ENCODE peak calls at places on chromosomes 13 and 19, in five cellular contexts. I is sigmoid colon, W is left ventricle myocardium inferior, Z is left lung, L is astrocyte. M is an unnamed sample.

GRCh38 chr13:50101590-50101989 is 86.3 kb downstream of the KCNRG start:
- DNase-seq in I (no peak), W (no peak), Z (no peak), L (no peak), M (no peak)

GRCh38 chr19:11281336-11282049 is 14.5 kb upstream of the TSPAN16 start:
- DNase-seq in I (no peak), W (no peak), Z (no peak), L (no peak), M (no peak)

GRCh38 chr13:89930861-89931260 is 1416.6 kb upstream of the MIR17HG start:
- DNase-seq in I (no peak), W (no peak), Z (no peak), L (no peak), M (no peak)

GRCh38 chr19:58361900-58362271 is 665 bp downstream of the ZNF497 start:
- DNase-seq in I (no peak), W (peak), Z (peak), L (peak), M (peak)

GRCh38 chr19:728011-728410 is 19.3 kb downstream of the PALM start:
- DNase-seq in I (no peak), W (peak), Z (no peak), L (no peak), M (peak)

GRCh38 chr19:50817941-50818858 is 5.4 kb downstream of the KLK1 start:
- DNase-seq in I (no peak), W (peak), Z (no peak), L (no peak), M (peak)

GRCh38 chr19:56071151-56071550 is 49.9 kb downstream of the ZNF787 start:
- DNase-seq in I (no peak), W (no peak), Z (no peak), L (no peak), M (no peak)

GRCh38 chr13:107374038-107374437 is 806.1 kb upstream of the ARGLU1 start:
- DNase-seq in I (no peak), W (no peak), Z (no peak), L (peak), M (no peak)

GRCh38 chr13:100657881-100658315 is 16.7 kb downstream of the TMTC4 start:
- DNase-seq in I (no peak), W (no peak), Z (no peak), L (no peak), M (no peak)

GRCh38 chr19:17866312-17867012 is 5.3 kb upstream of the SLC5A5 start:
- DNase-seq in I (no peak), W (no peak), Z (no peak), L (no peak), M (no peak)

GRCh38 chr19:55146648-55147218 is 2.3 kb downstream of the TNNT1 start:
- DNase-seq in I (no peak), W (no peak), Z (no peak), L (no peak), M (no peak)

GRCh38 chr19:10927691-10928562 is 512 bp downstream of the YIPF2 start:
- DNase-seq in I (no peak), W (no peak), Z (no peak), L (no peak), M (no peak)

GRCh38 chr19:55526216-55527196 is 10.4 kb downstream of the SBK2 start:
- DNase-seq in I (no peak), W (peak), Z (peak), L (peak), M (peak)

GRCh38 chr19:58330458-58330857 is 3.7 kb downstream of the ZSCAN22 start:
- DNase-seq in I (no peak), W (no peak), Z (no peak), L (peak), M (no peak)

GRCh38 chr13:52862358-52863206 is 14.1 kb upstream of the PCDH8 start:
- DNase-seq in I (no peak), W (no peak), Z (no peak), L (no peak), M (no peak)

GRCh38 chr13:30739646-30740642 is 4.6 kb downstream of the ALOX5AP start:
- DNase-seq in I (no peak), W (no peak), Z (no peak), L (peak), M (no peak)

GRCh38 chr13:49444517-49445395 is 682 bp downstream of the SETDB2 start:
- DNase-seq in I (no peak), W (no peak), Z (peak), L (peak), M (no peak)

GRCh38 chr19:13974073-13974472 is 21.8 kb downstream of the DCAF15 start:
- DNase-seq in I (no peak), W (no peak), Z (no peak), L (no peak), M (no peak)

GRCh38 chr13:91714726-91715334 is 316.4 kb downstream of the GPC5 start:
- DNase-seq in I (no peak), W (no peak), Z (no peak), L (no peak), M (no peak)

GRCh38 chr19:41098762-41099161 is 10.5 kb downstream of the CYP2A13 start:
- DNase-seq in I (no peak), W (no peak), Z (no peak), L (no peak), M (no peak)

GRCh38 chr13:98567140-98567539 is 9.8 kb downstream of the STK24 start:
- DNase-seq in I (peak), W (no peak), Z (no peak), L (no peak), M (no peak)

GRCh38 chr19:51550848-51551672 is 19.6 kb upstream of the SIGLEC6 start:
- DNase-seq in I (no peak), W (no peak), Z (no peak), L (no peak), M (no peak)

GRCh38 chr19:29535432-29535831 is 9.6 kb downstream of the VSTM2B start:
- DNase-seq in I (peak), W (no peak), Z (peak), L (no peak), M (no peak)

GRCh38 chr19:7554990-7555864 is 19.7 kb downstream of the PNPLA6 start:
- DNase-seq in I (no peak), W (no peak), Z (no peak), L (no peak), M (no peak)

GRCh38 chr19:4172861-4173473 is 9.4 kb downstream of the SIRT6 start:
- DNase-seq in I (no peak), W (peak), Z (peak), L (no peak), M (peak)

GRCh38 chr19:49712397-49712859 is 21.5 kb downstream of the CPT1C start:
- DNase-seq in I (peak), W (peak), Z (no peak), L (peak), M (peak)

GRCh38 chr19:18253716-18254115 is 20.5 kb downstream of the IQCN start:
- DNase-seq in I (no peak), W (no peak), Z (peak), L (no peak), M (no peak)

GRCh38 chr19:4732680-4733114 is 9.1 kb upstream of the DPP9 start:
- DNase-seq in I (peak), W (peak), Z (no peak), L (no peak), M (no peak)

GRCh38 chr13:33957497-33957905 is 139.6 kb downstream of the RFC3 start:
- DNase-seq in I (no peak), W (no peak), Z (no peak), L (no peak), M (no peak)

GRCh38 chr13:109790951-109791605 is 4.7 kb upstream of the IRS2 start:
- DNase-seq in I (no peak), W (no peak), Z (no peak), L (no peak), M (peak)

GRCh38 chr19:16899566-16900075 is 10.8 kb downstream of the F2RL3 start:
- DNase-seq in I (no peak), W (no peak), Z (no peak), L (no peak), M (no peak)

GRCh38 chr13:23069571-23069970 is 111.2 kb upstream of the SGCG start:
- DNase-seq in I (no peak), W (no peak), Z (no peak), L (peak), M (no peak)

GRCh38 chr13:36341718-36342117 is 4.5 kb downstream of the SPART start:
- DNase-seq in I (no peak), W (no peak), Z (no peak), L (peak), M (no peak)

GRCh38 chr13:37681295-37682032 is 82.9 kb upstream of the POSTN start:
- DNase-seq in I (no peak), W (no peak), Z (no peak), L (peak), M (no peak)

GRCh38 chr19:29596080-29596479 is 10.0 kb upstream of the POP4 start:
- DNase-seq in I (no peak), W (no peak), Z (no peak), L (no peak), M (no peak)

GRCh38 chr13:27730191-27730590 is 62.1 kb upstream of the GSX1 start:
- DNase-seq in I (no peak), W (no peak), Z (no peak), L (no peak), M (no peak)

DNA sequence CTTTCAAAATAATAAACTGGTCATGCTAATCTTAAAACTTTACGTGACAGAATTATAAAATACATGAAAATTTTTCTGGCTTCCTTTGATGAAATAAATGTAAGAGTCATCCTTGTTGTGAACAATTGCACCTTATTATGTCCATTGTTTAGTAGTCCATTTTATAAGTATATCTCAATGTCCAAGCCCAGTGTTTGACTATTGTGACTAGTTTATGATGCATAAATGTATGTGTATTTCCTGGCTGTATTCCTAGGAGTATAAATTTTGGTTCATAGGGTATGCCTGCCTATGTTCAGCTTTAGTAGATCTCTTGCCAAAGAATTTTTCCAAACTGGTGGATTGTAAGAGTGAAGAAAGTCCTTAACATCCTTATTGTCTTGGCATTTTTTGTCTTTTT is 2895.5 kb upstream of the PCDH20 start:
- DNase-seq in I (no peak), W (no peak), Z (no peak), L (no peak), M (no peak)
- H3K27ac ChIP-seq in I (no peak), W (no peak), Z (no peak), L (no peak), M (no peak)

GRCh38 chr19:38213469-38213868 is 10.6 kb downstream of the DPF1 start:
- DNase-seq in I (no peak), W (no peak), Z (no peak), L (no peak), M (no peak)

GRCh38 chr19:38211779-38212178 is 12.2 kb downstream of the DPF1 start:
- DNase-seq in I (no peak), W (no peak), Z (no peak), L (no peak), M (no peak)

GRCh38 chr19:38211206-38211605 is 12.8 kb downstream of the DPF1 start:
- DNase-seq in I (no peak), W (no peak), Z (no peak), L (no peak), M (no peak)

GRCh38 chr19:38216785-38217746 is 7.0 kb downstream of the DPF1 start:
- DNase-seq in I (no peak), W (no peak), Z (no peak), L (no peak), M (no peak)

GRCh38 chr19:38213911-38214625 is 10.0 kb downstream of the DPF1 start:
- DNase-seq in I (no peak), W (no peak), Z (no peak), L (peak), M (no peak)
- TF ChIP-seq CTCF in I (no peak), W (no peak), Z (no peak), L (no peak), M (no peak)

GRCh38 chr19:15399635-15400034 is 19.2 kb downstream of the AKAP8L start:
- DNase-seq in I (peak), W (no peak), Z (no peak), L (no peak), M (no peak)

GRCh38 chr19:15399234-15399515 is 19.6 kb upstream of the AKAP8 start:
- DNase-seq in I (peak), W (no peak), Z (no peak), L (no peak), M (no peak)

GRCh38 chr19:15401397-15401710 is 17.4 kb downstream of the AKAP8L start:
- DNase-seq in I (no peak), W (no peak), Z (no peak), L (no peak), M (no peak)

GRCh38 chr19:15402411-15403150 is 16.2 kb downstream of the AKAP8L start:
- DNase-seq in I (peak), W (peak), Z (no peak), L (no peak), M (peak)

GRCh38 chr19:15400521-15401396 is 18.0 kb downstream of the AKAP8L start:
- DNase-seq in I (peak), W (no peak), Z (no peak), L (no peak), M (no peak)
- H3K27ac ChIP-seq in I (no peak), W (peak), Z (no peak), L (no peak), M (no peak)

DNA sequence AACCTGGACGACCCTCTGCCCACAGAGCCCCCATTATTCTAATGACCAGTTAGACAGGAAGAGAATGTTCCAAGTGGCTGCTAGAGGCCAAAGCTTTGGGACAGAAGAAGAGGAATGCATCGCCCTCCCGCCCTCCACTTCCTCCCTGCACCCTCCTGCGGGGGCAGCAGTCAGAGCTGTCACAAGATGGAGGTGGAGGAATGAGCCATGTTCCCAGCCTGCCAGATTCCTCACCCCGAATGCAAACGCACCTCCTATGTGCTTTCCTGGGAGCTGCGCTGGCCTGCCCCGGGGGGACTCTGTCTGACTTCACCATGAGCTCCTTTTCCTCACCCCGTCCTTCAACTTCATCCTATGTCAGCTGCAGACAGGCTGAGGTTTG is 1.7 kb downstream of the YJEFN3 start:
- DNase-seq in I (no peak), W (no peak), Z (no peak), L (no peak), M (no peak)
- TF ChIP-seq CTCF in I (no peak), W (no peak), Z (no peak), L (no peak), M (no peak)

GRCh38 chr19:43474986-43475705 is 9.7 kb upstream of the LYPD3 start:
- DNase-seq in I (peak), W (peak), Z (peak), L (peak), M (peak)

GRCh38 chr19:43476606-43477005 is 11.2 kb upstream of the LYPD3 start:
- DNase-seq in I (no peak), W (no peak), Z (no peak), L (peak), M (no peak)

GRCh38 chr19:43471091-43471490 is 5.7 kb upstream of the LYPD3 start:
- DNase-seq in I (no peak), W (no peak), Z (no peak), L (no peak), M (no peak)

GRCh38 chr19:43478323-43478722 is 12.9 kb upstream of the LYPD3 start:
- DNase-seq in I (no peak), W (no peak), Z (no peak), L (no peak), M (no peak)

DNA sequence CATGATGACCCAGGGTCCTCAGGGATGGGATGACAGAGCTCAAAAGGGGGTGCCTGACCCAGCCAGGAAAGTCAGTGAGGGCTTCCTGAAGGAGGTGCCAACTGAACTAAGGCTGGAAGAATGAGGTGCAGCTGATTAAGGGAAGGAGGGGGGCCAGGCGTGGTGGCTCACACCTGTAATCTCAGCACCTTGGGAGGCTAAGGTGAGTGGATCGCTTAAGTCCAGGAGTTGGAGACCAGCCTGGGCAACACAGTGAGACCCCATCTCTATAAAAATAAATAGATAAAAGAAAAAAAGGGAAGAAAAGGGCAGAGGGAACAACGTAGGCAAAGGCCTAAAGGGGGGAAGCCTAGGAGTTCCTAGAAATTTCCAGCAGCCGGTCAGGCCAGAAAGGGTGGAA is 9.1 kb upstream of the LYPD3 start:
- DNase-seq in I (no peak), W (no peak), Z (no peak), L (no peak), M (no peak)
- H3K27ac ChIP-seq in I (peak), W (peak), Z (peak), L (no peak), M (peak)

DNA sequence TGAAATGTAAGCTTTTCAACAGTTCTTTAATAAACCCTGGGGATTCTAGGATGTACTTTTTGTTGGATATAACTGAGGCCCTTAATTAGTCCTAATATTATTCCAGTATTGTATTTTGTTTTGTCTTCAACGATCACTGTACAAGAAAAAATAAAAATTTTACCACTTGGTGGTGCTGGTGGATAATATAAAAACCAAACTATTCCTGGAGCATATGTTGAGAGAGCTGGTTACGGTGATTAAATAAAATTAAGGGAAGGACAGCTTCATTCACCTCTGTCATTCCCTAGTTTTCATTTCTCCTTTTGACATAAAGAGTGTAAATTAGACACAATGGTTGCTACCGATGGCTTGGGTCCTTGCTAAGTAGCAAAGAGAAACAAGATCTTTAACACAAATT is 598.6 kb upstream of the PCDH20 start:
- DNase-seq in I (no peak), W (no peak), Z (no peak), L (no peak), M (no peak)
- TF ChIP-seq CTCF in I (peak), W (peak), Z (no peak), L (peak), M (peak)

DNA sequence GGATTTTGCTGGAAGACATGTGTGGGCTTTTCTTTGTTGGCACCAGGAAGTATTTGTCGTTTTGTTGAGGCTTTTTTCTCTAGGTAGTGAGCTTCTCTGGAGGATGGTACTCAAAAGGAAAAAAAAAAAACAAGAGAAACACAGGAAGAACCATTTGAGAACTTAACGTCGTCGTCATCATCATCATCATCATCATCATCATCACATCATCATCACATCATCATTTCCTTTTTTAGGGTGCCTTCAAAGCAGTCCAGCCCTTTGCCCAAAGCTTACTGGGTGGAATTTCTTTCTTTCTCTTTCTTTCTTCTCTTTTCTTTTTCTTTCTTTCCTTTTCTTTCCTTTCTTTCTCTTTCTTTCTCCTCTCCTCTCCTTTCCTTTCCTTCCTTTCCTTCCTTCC is 2.2 kb upstream of the AMER2 start:
- DNase-seq in I (no peak), W (no peak), Z (no peak), L (no peak), M (no peak)
- H3K27ac ChIP-seq in I (no peak), W (no peak), Z (no peak), L (no peak), M (no peak)

DNA sequence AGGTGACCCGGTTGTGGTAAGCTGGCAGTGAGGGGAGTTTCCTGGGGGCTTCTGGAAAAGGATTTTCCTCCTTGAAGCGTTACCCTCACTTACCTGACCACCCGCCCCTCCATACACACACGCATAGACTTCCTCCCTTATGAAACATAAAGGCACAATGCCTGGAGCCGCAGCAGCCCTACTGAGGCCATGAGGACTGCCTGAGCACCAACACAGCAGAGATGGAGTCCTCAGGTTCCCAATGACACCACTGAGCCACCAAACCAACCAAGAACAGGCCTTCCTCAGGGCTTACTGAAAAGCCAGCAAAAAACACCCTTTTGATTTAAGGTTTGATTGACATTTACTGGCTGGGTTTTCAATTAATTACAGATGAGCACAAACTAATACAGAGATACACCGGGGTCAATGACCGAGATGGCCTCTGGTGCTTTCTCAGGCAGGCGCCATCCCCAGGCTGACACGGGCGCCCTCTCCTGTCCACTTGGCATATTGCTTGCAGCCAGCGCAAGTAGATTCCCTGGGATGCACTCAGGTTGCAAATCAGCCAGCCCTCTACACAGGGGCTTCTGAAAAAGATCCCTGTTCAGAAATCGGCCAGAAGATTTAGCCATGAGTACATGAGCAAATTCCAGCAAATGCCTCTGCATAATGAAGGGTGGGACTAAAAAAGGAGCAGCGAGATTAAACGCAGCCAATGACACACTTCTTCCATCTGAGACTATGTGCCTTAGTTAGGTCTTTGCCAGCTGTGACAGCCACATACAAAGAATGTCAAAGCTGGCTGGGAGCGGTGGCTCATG is 14.8 kb downstream of the OPA3 start:
- DNase-seq in I (no peak), W (peak), Z (peak), L (no peak), M (peak)
- TF ChIP-seq CTCF in I (peak), W (peak), Z (peak), L (peak), M (peak)